ENCODE peak calls at places on chromosomes 6 and 20, in four cellular contexts. One of them, this sample, is unnamed.
A peak's percentile ranks its signal among the peaks of the same experiment; 100 is the strongest.

GRCh38 chr6:44495036-44495901 is 107.8 kb downstream of the CDC5L start:
- DNase-seq in K562: no peak
- DNase-seq in IMR-90: no peak
- DNase-seq in GM12878: no peak
- DNase-seq in this sample: no peak

GRCh38 chr20:63594043-63594561 is 20.1 kb upstream of the HELZ2 start:
- DNase-seq in IMR-90: peak; percentile 53
- DNase-seq in GM12878: no peak
- DNase-seq in K562: no peak
- DNase-seq in this sample: peak; percentile 33

GRCh38 chr6:160950507-160950906 is 41.1 kb upstream of the MAP3K4 start:
- DNase-seq in IMR-90: peak; percentile 44
- DNase-seq in GM12878: no peak
- DNase-seq in K562: no peak
- DNase-seq in this sample: no peak

GRCh38 chr6:143151381-143151780 is 90.7 kb downstream of the AIG1 start:
- DNase-seq in GM12878: no peak
- DNase-seq in IMR-90: no peak
- DNase-seq in K562: no peak
- DNase-seq in this sample: no peak

GRCh38 chr6:4940416-4940815 is 63.4 kb downstream of the RPP40 start:
- DNase-seq in K562: no peak
- DNase-seq in GM12878: no peak
- DNase-seq in IMR-90: no peak
- DNase-seq in this sample: no peak

GRCh38 chr6:126156973-126157372 is 170.6 kb downstream of the TRMT11 start:
- DNase-seq in IMR-90: no peak
- DNase-seq in K562: peak; percentile 15
- DNase-seq in GM12878: peak; percentile 5
- DNase-seq in this sample: no peak

GRCh38 chr6:163416640-163417253 is 2.2 kb downstream of the QKI start:
- DNase-seq in IMR-90: peak; percentile 87
- DNase-seq in GM12878: no peak
- DNase-seq in K562: peak; percentile 34
- DNase-seq in this sample: peak; percentile 91

GRCh38 chr6:47852727-47853126 is 70.9 kb downstream of the OPN5 start:
- DNase-seq in IMR-90: no peak
- DNase-seq in K562: no peak
- DNase-seq in GM12878: no peak
- DNase-seq in this sample: no peak

GRCh38 chr6:57342148-57342669 is 24.8 kb downstream of the PRIM2 start:
- DNase-seq in GM12878: no peak
- DNase-seq in IMR-90: no peak
- DNase-seq in K562: no peak
- DNase-seq in this sample: no peak

GRCh38 chr20:32244959-32245358 is 32.5 kb upstream of the KIF3B start:
- DNase-seq in K562: no peak
- DNase-seq in IMR-90: no peak
- DNase-seq in GM12878: no peak
- DNase-seq in this sample: no peak

GRCh38 chr20:32252189-32252588 is 25.3 kb upstream of the KIF3B start:
- DNase-seq in IMR-90: no peak
- DNase-seq in K562: no peak
- DNase-seq in GM12878: no peak
- DNase-seq in this sample: no peak

GRCh38 chr20:32247957-32248497 is 29.4 kb upstream of the KIF3B start:
- DNase-seq in GM12878: no peak
- DNase-seq in K562: no peak
- DNase-seq in IMR-90: no peak
- DNase-seq in this sample: no peak

GRCh38 chr20:32251470-32251869 is 26.0 kb upstream of the KIF3B start:
- DNase-seq in K562: no peak
- DNase-seq in IMR-90: no peak
- DNase-seq in GM12878: no peak
- DNase-seq in this sample: no peak

DNA sequence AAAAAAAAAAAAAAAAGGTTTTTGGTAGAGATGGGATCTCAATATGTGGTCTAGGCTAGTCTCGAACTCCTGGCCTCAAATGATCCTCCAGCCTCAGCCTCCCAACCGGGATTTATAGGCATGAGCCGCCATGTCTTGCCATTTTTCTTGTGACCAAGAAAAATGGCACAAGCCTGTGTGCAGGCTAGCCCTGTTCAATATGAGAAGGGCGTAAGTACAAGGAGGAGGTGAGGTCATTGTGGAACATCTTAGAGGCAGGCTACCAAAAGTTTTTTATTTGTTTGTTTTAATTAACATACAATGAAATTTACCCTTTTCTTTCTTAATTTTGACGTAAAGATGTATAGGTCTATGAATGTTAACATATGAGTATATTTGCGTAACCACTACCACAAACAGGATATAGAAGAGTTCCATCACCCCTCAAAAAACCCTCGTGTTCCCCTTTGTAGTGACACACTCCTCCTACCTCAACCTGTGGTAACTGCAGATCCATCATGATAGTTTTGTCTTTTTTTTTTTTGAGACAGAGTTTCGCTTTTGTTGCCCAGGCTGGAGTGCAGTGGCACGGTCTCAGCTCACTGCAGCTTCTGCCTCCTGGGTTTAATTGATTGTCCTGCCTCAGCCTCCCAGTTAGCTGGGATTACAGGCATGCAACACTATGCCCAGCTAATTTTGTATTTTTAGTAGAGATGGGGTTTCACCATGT is 28.3 kb upstream of the KIF3B start:
- DNase-seq in K562: no peak
- DNase-seq in IMR-90: no peak
- DNase-seq in GM12878: no peak
- DNase-seq in this sample: no peak
- H3K27ac ChIP-seq in K562: no peak overlapping the region
- H3K27ac ChIP-seq in IMR-90: no peak overlapping the region
- H3K27ac ChIP-seq in GM12878: no peak overlapping the region
- H3K27ac ChIP-seq in this sample: no peak overlapping the region

GRCh38 chr6:71545905-71546304 is 257.3 kb downstream of the OGFRL1 start:
- DNase-seq in GM12878: no peak
- DNase-seq in IMR-90: no peak
- DNase-seq in K562: no peak
- DNase-seq in this sample: no peak

GRCh38 chr6:71544906-71545305 is 256.3 kb downstream of the OGFRL1 start:
- DNase-seq in IMR-90: no peak
- DNase-seq in GM12878: no peak
- DNase-seq in K562: no peak
- DNase-seq in this sample: no peak

GRCh38 chr6:71544028-71544427 is 255.4 kb downstream of the OGFRL1 start:
- DNase-seq in K562: no peak
- DNase-seq in IMR-90: peak; percentile 48
- DNase-seq in GM12878: no peak
- DNase-seq in this sample: no peak
- TF ChIP-seq FOS in K562: no peak
- TF ChIP-seq FOS in IMR-90: no peak
- TF ChIP-seq FOS in GM12878: no peak
- TF ChIP-seq FOS in this sample: no peak

GRCh38 chr20:17806107-17806506 is 106.3 kb downstream of the BANF2 start:
- DNase-seq in K562: no peak
- DNase-seq in IMR-90: no peak
- DNase-seq in GM12878: no peak
- DNase-seq in this sample: no peak
- H3K27ac ChIP-seq in K562: no peak overlapping the region
- H3K27ac ChIP-seq in IMR-90: peak overlapping the region; percentile 71
- H3K27ac ChIP-seq in GM12878: no peak overlapping the region
- H3K27ac ChIP-seq in this sample: no peak overlapping the region

GRCh38 chr20:237479-237878 is 10.4 kb downstream of the DEFB129 start:
- DNase-seq in GM12878: no peak
- DNase-seq in IMR-90: peak; percentile 5
- DNase-seq in K562: no peak
- DNase-seq in this sample: no peak
- TF ChIP-seq FOS in GM12878: no peak
- TF ChIP-seq FOS in IMR-90: no peak
- TF ChIP-seq FOS in K562: no peak
- TF ChIP-seq FOS in this sample: no peak

GRCh38 chr6:165689699-165690098 is 26.7 kb upstream of the PDE10A start:
- DNase-seq in GM12878: no peak
- DNase-seq in K562: no peak
- DNase-seq in IMR-90: peak; percentile 66
- DNase-seq in this sample: no peak
- H3K27ac ChIP-seq in GM12878: no peak overlapping the region
- H3K27ac ChIP-seq in K562: no peak overlapping the region
- H3K27ac ChIP-seq in IMR-90: no peak overlapping the region
- H3K27ac ChIP-seq in this sample: no peak overlapping the region

DNA sequence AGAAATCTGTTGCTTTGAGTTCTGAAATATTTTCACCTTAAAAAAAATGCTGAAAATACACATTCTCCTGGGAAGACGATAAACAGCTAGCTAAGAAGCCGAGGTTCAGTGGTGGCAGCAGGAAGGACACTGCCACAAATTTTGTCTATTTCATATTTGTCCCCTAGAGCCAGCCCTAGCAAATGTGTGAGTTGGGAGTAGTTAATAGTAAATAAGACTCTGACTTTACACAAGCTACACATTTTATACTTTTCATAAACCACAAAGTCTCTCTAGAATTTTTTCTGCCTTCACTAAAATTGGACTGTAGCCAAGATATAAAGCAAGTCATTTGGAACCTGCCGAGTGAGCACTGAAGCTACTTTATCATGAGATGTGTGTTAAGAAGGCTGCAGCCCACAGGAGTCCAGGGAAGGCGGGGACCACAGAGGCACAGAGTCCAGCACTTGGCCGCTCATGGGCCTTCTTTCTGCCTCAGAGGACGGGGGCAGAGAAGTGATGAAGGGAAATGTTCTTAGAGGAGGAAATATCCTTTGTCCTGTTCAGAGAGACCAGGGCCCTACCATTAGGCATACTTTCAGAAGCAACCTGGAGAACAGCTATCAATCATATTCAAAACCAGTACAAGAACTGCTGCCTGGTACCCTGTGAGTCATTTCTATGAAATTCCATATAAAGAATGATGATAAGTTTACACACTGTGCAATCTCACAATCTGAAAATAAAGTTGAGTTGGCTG is 241.7 kb upstream of the TAB2 start:
- DNase-seq in GM12878: no peak
- DNase-seq in IMR-90: peak; percentile 37
- DNase-seq in K562: no peak
- DNase-seq in this sample: no peak
- TF ChIP-seq FOS in GM12878: no peak
- TF ChIP-seq FOS in IMR-90: no peak
- TF ChIP-seq FOS in K562: no peak
- TF ChIP-seq FOS in this sample: no peak

DNA sequence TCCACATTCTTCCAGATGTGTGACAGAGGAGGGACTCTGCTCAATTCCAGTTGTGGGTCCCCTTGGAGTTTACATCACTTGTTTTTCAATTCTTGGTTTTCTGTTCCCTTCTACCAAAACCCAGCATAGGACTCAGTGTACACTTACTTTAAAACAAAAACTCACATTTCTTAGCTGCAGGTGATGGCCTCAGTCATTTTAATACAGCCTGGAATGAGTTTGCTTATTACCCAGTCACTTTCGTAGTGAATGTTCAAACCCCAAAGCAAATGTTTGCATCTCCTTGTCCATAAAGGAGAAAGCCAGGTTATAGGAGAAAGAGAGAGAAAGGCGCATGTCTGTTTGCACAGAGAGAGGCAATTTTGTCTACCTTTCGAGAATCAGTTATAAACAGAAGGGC is 27.4 kb upstream of the PI16 start:
- DNase-seq in IMR-90: no peak
- DNase-seq in GM12878: no peak
- DNase-seq in K562: no peak
- DNase-seq in this sample: no peak
- H3K27ac ChIP-seq in IMR-90: no peak overlapping the region
- H3K27ac ChIP-seq in GM12878: no peak overlapping the region
- H3K27ac ChIP-seq in K562: no peak overlapping the region
- H3K27ac ChIP-seq in this sample: no peak overlapping the region

This sample was measured in endothelial cell of umbilical vein.